ENCODE peak calls at places on chromosome 20, in five cellular contexts. A is cerebellum, H is globus pallidus, Z is heart left ventricle, I is GM04503. K is an unnamed sample.

GRCh38 chr20:62069741-62070216 is 4.1 kb upstream of the TAF4 start:
- DNase-seq in A (no peak), H (no peak), Z (no peak), I (peak), K (no peak)

GRCh38 chr20:22502731-22503191 is 81.6 kb downstream of the FOXA2 start:
- DNase-seq in A (no peak), H (no peak), Z (no peak), I (no peak), K (no peak)

GRCh38 chr20:30489604-30490003 is 767.9 kb upstream of the DEFB115 start:
- DNase-seq in A (no peak), H (no peak), Z (no peak), I (no peak), K (no peak)

GRCh38 chr20:33889312-33889711 is 78.2 kb downstream of the CHMP4B start:
- DNase-seq in A (no peak), H (no peak), Z (no peak), I (no peak), K (no peak)

GRCh38 chr20:54293526-54293925 is 85.6 kb downstream of the PFDN4 start:
- DNase-seq in A (peak), H (peak), Z (peak), I (no peak), K (no peak)

GRCh38 chr20:46308258-46309157 is at the start of gene CDH22:
- DNase-seq in A (peak), H (peak), Z (peak), I (no peak), K (no peak)

GRCh38 chr20:4074877-4075455 is 59.6 kb upstream of the RNF24 start:
- DNase-seq in A (no peak), H (no peak), Z (no peak), I (no peak), K (no peak)

GRCh38 chr20:25052255-25053206 is 5.4 kb downstream of the ACSS1 start:
- DNase-seq in A (no peak), H (no peak), Z (peak), I (peak), K (no peak)

GRCh38 chr20:20364016-20364746 is 3.7 kb upstream of the INSM1 start:
- DNase-seq in A (no peak), H (no peak), Z (no peak), I (no peak), K (no peak)

GRCh38 chr20:50295762-50296449 is 105.3 kb downstream of the CEBPB start:
- DNase-seq in A (no peak), H (no peak), Z (no peak), I (no peak), K (no peak)

GRCh38 chr20:34791289-34792020 is 34.0 kb downstream of the NCOA6 start:
- DNase-seq in A (peak), H (no peak), Z (no peak), I (peak), K (peak)

GRCh38 chr20:64188682-64189529 is 24.7 kb downstream of the MYT1 start:
- DNase-seq in A (no peak), H (peak), Z (no peak), I (no peak), K (no peak)

GRCh38 chr20:61663521-61664425 is 401.9 kb downstream of the TAF4 start:
- DNase-seq in A (no peak), H (no peak), Z (no peak), I (no peak), K (no peak)

GRCh38 chr20:51121272-51121671 is 98.4 kb upstream of the KCNG1 start:
- DNase-seq in A (peak), H (no peak), Z (no peak), I (no peak), K (no peak)

GRCh38 chr20:57384486-57384885 is 6.7 kb upstream of the RBM38 start:
- DNase-seq in A (no peak), H (no peak), Z (no peak), I (no peak), K (no peak)

GRCh38 chr20:49750611-49751396 is 37.1 kb upstream of the B4GALT5 start:
- DNase-seq in A (no peak), H (no peak), Z (no peak), I (no peak), K (no peak)

GRCh38 chr20:16363832-16364687 is 209.2 kb downstream of the KIF16B start:
- DNase-seq in A (no peak), H (peak), Z (no peak), I (peak), K (no peak)

GRCh38 chr20:34525709-34526416 is 9.6 kb downstream of the DYNLRB1 start:
- DNase-seq in A (no peak), H (peak), Z (peak), I (peak), K (peak)

GRCh38 chr20:12970372-12970821 is 38.4 kb upstream of the SPTLC3 start:
- DNase-seq in A (no peak), H (no peak), Z (no peak), I (no peak), K (peak)

GRCh38 chr20:24199493-24199892 is 210.9 kb upstream of the GGTLC1 start:
- DNase-seq in A (no peak), H (no peak), Z (no peak), I (no peak), K (no peak)

GRCh38 chr20:4064118-4064962 is 49.0 kb upstream of the RNF24 start:
- DNase-seq in A (peak), H (peak), Z (peak), I (no peak), K (peak)

GRCh38 chr20:6959900-6960312 is 192.4 kb downstream of the BMP2 start:
- DNase-seq in A (no peak), H (no peak), Z (no peak), I (no peak), K (no peak)

GRCh38 chr20:16129411-16129810 is 443.8 kb downstream of the KIF16B start:
- DNase-seq in A (no peak), H (no peak), Z (no peak), I (no peak), K (no peak)

GRCh38 chr20:36645353-36645752 is 643 bp downstream of the SLA2 start:
- DNase-seq in A (no peak), H (no peak), Z (no peak), I (no peak), K (no peak)

GRCh38 chr20:1941226-1941625 is 46.0 kb downstream of the SIRPA start:
- DNase-seq in A (no peak), H (no peak), Z (no peak), I (no peak), K (no peak)